ENCODE peak calls at places on chromosomes 5 and 9, in nine cellular contexts. I, V, F, L, W, U, C, Q and P are unnamed samples.

GRCh38 chr9:135440620-135441019 is 39.0 kb upstream of the PPP1R26 start:
- DNase-seq in L (no peak), V (no peak), F (no peak), Q (peak), I (no peak), W (no peak), U (peak), C (no peak), P (peak)

GRCh38 chr5:174849426-174849825 is 125.0 kb downstream of the MSX2 start:
- DNase-seq in F (no peak), I (no peak), W (no peak), U (no peak), C (no peak), L (no peak), V (no peak), Q (no peak), P (no peak)

GRCh38 chr5:149760700-149761187 is 30.6 kb downstream of the PPARGC1B start:
- DNase-seq in U (no peak), V (no peak), W (no peak), Q (no peak), L (no peak), I (no peak), F (no peak), C (no peak), P (no peak)

GRCh38 chr5:98128271-98128670 is 645.2 kb upstream of the RGMB start:
- DNase-seq in U (no peak), W (no peak), F (no peak), Q (no peak), L (no peak), C (no peak), V (no peak), I (no peak), P (no peak)

GRCh38 chr5:77851229-77852067 is 75.3 kb upstream of the TBCA start:
- DNase-seq in I (peak), W (peak), U (no peak), V (peak), Q (no peak), F (no peak), L (peak), C (peak), P (no peak)

GRCh38 chr5:100905259-100905914 is 2.3 kb upstream of the ST8SIA4 start:
- DNase-seq in W (no peak), V (no peak), I (no peak), U (no peak), L (no peak), Q (no peak), F (no peak), C (no peak), P (peak)

GRCh38 chr5:10467281-10468198 is 25.9 kb downstream of the ROPN1L start:
- DNase-seq in Q (no peak), F (no peak), U (no peak), L (peak), I (peak), C (no peak), V (peak), W (peak), P (no peak)

GRCh38 chr9:20512636-20513035 is 109.7 kb downstream of the MLLT3 start:
- DNase-seq in V (peak), U (no peak), L (peak), Q (no peak), I (peak), W (no peak), C (no peak), F (no peak), P (no peak)

GRCh38 chr5:95441631-95442030 is 50.5 kb downstream of the FAM81B start:
- DNase-seq in L (no peak), U (no peak), F (no peak), W (peak), V (no peak), Q (no peak), I (no peak), C (no peak), P (no peak)

GRCh38 chr9:111961575-111961974 is 65.0 kb downstream of the UGCG start:
- DNase-seq in Q (no peak), V (peak), L (peak), I (peak), F (no peak), W (no peak), U (peak), C (no peak), P (no peak)

GRCh38 chr9:100098241-100098886 is 436 bp downstream of the ERP44 start:
- DNase-seq in F (peak), Q (peak), W (peak), I (peak), L (peak), V (peak), U (peak), C (peak), P (no peak)

GRCh38 chr9:70494221-70494620 is 79.8 kb upstream of the KLF9 start:
- DNase-seq in W (no peak), U (no peak), V (no peak), F (no peak), L (no peak), Q (no peak), C (no peak), I (no peak), P (no peak)

GRCh38 chr9:114385412-114386181 is 2.2 kb downstream of the AKNA start:
- DNase-seq in L (peak), Q (peak), U (peak), C (no peak), V (peak), W (no peak), I (peak), F (no peak), P (peak)

GRCh38 chr9:136411358-136411757 is 900 bp downstream of the PMPCA start:
- DNase-seq in I (no peak), U (no peak), C (no peak), W (no peak), Q (no peak), L (no peak), V (no peak), F (no peak), P (no peak)

GRCh38 chr9:129412814-129413536 is 207.9 kb downstream of the C9orf50 start:
- DNase-seq in F (peak), I (peak), W (peak), Q (no peak), V (peak), L (peak), C (no peak), U (no peak), P (peak)

GRCh38 chr5:34684281-34684979 is 28.3 kb downstream of the RAI14 start:
- DNase-seq in I (peak), U (peak), V (peak), F (no peak), Q (peak), C (peak), W (peak), L (peak), P (no peak)

GRCh38 chr5:35794688-35795375 is 61.9 kb upstream of the IL7R start:
- DNase-seq in I (no peak), L (no peak), Q (no peak), V (no peak), C (no peak), W (peak), F (no peak), U (no peak), P (no peak)

GRCh38 chr9:21677834-21678233 is 124.6 kb upstream of the MTAP start:
- DNase-seq in F (no peak), U (peak), I (peak), V (peak), Q (no peak), L (peak), W (no peak), C (no peak), P (no peak)

GRCh38 chr5:62778327-62779009 is 199.8 kb downstream of the LRRC70 start:
- DNase-seq in U (no peak), I (peak), F (no peak), L (no peak), C (no peak), Q (no peak), V (no peak), W (peak), P (peak)

GRCh38 chr5:33713087-33713486 is 178.7 kb downstream of the ADAMTS12 start:
- DNase-seq in L (no peak), C (no peak), Q (no peak), U (no peak), F (no peak), I (no peak), W (no peak), V (peak), P (peak)

GRCh38 chr5:65474129-65474711 is 7.5 kb downstream of the ADAMTS6 start:
- DNase-seq in Q (no peak), I (no peak), V (peak), W (no peak), L (no peak), U (no peak), C (no peak), F (no peak), P (no peak)

DNA sequence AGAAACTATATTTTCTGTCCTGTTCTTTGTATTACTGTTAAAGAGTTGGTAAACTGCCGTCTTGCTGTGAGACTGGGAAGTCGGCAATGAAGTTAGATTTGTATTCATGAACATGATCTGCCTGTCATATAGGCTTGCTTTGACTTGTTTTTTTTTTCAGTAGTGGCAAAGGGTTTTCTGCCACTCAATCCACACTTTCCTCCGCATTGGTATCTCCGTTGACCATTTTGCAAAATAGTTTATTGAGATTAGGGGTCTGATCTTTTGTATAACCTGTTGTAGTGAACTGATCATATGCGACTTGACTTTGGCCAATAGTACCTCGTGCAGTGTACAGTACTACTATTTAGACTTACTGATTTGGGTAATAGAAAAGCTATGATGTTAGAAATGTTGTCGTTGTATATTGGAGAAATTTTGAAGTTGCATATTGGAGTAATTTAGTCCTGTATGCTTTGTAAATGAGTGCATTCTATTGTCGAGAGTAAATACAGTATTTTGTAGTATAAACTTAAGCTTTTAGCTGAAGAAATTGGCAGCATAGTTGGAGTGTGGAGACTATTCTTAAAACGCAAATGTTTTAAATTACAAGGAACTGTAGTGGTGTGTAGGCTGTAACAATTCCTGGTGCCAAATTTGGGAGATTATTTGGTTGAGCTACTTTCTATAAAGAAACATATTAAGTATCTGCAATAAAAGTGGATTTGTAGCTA is 1.8 kb downstream of the DENND4C start:
- DNase-seq in C (no peak), U (no peak), L (peak), I (peak), Q (no peak), F (no peak), W (no peak), V (peak), P (no peak)
- H2AFZ ChIP-seq in C (no peak), U (no peak), L (no peak), I (no peak), Q (no peak), F (no peak), W (no peak), V (no peak), P (no peak)

GRCh38 chr5:52947851-52948250 is 41.3 kb upstream of the ITGA2 start:
- DNase-seq in W (no peak), V (no peak), C (no peak), L (peak), U (no peak), I (peak), Q (no peak), F (no peak), P (no peak)

GRCh38 chr5:52943285-52943684 is 45.9 kb upstream of the ITGA2 start:
- DNase-seq in I (no peak), C (no peak), F (no peak), V (no peak), W (no peak), U (no peak), Q (peak), L (no peak), P (peak)

GRCh38 chr5:52943808-52944207 is 45.3 kb upstream of the ITGA2 start:
- DNase-seq in L (no peak), W (no peak), I (no peak), U (no peak), C (no peak), F (no peak), Q (no peak), V (no peak), P (no peak)

GRCh38 chr5:52947208-52947607 is 41.9 kb upstream of the ITGA2 start:
- DNase-seq in Q (no peak), I (no peak), V (no peak), L (peak), F (no peak), W (no peak), C (no peak), U (no peak), P (no peak)

DNA sequence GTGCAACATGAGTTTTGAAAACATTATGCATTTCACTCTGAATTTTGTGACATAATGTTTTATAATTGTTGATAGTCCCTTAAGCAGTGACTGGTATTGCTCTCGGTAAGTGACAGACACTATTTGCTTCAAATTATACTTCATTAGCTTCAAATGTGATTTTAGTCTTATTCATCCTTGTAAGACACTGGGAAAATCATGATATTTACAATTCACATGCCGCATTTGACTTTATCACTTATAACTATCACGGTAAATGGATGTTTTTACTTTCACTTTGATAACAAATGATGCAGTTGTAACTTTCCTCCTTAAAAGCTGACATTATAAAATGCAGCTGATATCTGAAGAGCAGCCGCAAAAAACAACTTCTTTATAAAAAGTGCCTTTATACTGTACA is 44.1 kb upstream of the ITGA2 start:
- DNase-seq in F (no peak), V (no peak), U (no peak), W (no peak), Q (no peak), L (no peak), C (no peak), I (no peak), P (peak)
- H2AFZ ChIP-seq in F (no peak), V (peak), U (no peak), W (no peak), Q (no peak), L (no peak), C (no peak), I (no peak), P (peak)

GRCh38 chr5:53482717-53483638 is 2.5 kb downstream of the FST start:
- DNase-seq in C (peak), L (peak), W (peak), Q (peak), F (peak), I (peak), V (peak), U (no peak), P (peak)

GRCh38 chr5:53479656-53480473 is 564 bp upstream of the FST start:
- DNase-seq in V (peak), F (peak), W (peak), I (peak), U (no peak), L (peak), Q (peak), C (peak), P (peak)

GRCh38 chr5:53480474-53481353 is at the start of gene FST:
- DNase-seq in L (peak), W (peak), V (peak), C (peak), U (no peak), I (peak), F (peak), Q (no peak), P (no peak)

GRCh38 chr5:53481887-53482716 is 1.7 kb downstream of the FST start:
- DNase-seq in I (peak), C (peak), W (peak), Q (peak), F (peak), L (peak), U (peak), V (peak), P (peak)

DNA sequence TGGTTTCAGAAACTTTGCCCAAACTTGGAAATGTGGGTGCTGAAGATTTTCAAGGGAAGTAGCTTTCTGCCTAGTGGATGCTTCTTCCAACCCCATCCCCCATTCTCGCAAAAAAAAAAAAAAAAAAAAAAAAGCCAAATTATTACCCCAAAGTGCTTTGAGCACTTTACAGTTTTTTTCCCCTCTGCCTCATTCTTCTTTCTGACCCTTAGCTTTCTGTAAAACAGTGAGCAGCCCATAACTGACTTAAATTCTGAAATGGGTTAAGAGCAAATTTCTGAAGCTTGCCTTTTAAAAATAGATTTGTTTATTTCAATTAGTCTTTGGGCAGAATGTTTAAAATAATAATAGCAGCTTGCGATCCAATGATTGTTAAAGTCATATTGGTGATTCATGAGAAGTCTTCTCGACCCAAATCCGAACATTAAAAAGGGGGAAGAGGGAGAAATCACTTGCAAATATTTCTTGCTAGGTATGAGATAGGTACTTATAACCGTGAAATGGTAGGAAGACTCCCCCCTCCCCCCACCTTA is 991 bp downstream of the FST start:
- DNase-seq in W (no peak), V (peak), I (peak), U (no peak), F (no peak), L (peak), Q (no peak), C (no peak), P (no peak)
- H2AFZ ChIP-seq in W (no peak), V (no peak), I (no peak), U (peak), F (peak), L (peak), Q (no peak), C (peak), P (peak)

GRCh38 chr9:14846871-14847311 is 63.3 kb downstream of the FREM1 start:
- DNase-seq in U (peak), W (peak), Q (peak), I (peak), C (peak), V (peak), L (peak), F (peak), P (peak)
- H2AFZ ChIP-seq in U (no peak), W (peak), Q (no peak), I (no peak), C (no peak), V (no peak), L (no peak), F (no peak), P (no peak)

GRCh38 chr5:138492552-138493045 is 27.3 kb downstream of the EGR1 start:
- DNase-seq in F (no peak), U (no peak), Q (no peak), L (no peak), V (no peak), C (no peak), W (no peak), I (no peak), P (no peak)
- H2AFZ ChIP-seq in F (peak), U (no peak), Q (no peak), L (peak), V (peak), C (peak), W (peak), I (peak), P (peak)

DNA sequence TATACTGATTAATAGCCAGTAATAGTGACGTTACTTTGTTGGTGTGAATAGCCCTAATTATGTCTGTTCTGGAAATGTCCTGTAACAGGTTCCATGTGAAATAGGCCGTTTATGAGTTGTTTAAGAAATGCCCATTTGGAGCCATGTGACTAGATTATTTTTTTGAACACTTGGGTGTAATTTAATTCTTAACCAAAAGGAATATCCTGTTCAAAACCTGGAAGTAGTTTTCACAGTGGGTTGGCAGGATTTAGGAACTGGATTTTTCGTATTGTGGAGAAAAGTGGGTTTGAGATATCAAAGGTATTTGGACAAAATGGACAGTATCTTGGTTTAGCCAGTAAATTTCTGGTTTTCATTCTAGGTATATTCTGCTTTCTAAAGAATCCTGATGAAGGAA is 1.3 kb downstream of the TENT2 start:
- DNase-seq in I (peak), F (no peak), U (no peak), L (no peak), W (no peak), V (no peak), Q (no peak), C (no peak), P (no peak)
- H2AFZ ChIP-seq in I (no peak), F (no peak), U (no peak), L (no peak), W (no peak), V (no peak), Q (no peak), C (no peak), P (no peak)